ENCODE peak calls at places on chromosomes 7 and 10, in six cellular contexts. One of them, this sample, is unnamed. For H3K9me3 and H3K27me3, the result is how much of the 10 kb centered on the place peaks cover.

GRCh38 chr7:149248777-149249176 is 9.3 kb downstream of the ZNF212 start:
- DNase-seq in pancreas: no peak
- DNase-seq in transverse colon: no peak
- DNase-seq in fibroblast of lung: no peak
- DNase-seq in body of pancreas: no peak
- DNase-seq in CD4-positive, alpha-beta T cell: no peak
- DNase-seq in this sample: no peak

GRCh38 chr10:89332718-89333281 is 5.0 kb downstream of the IFIT3 start:
- DNase-seq in pancreas: no peak
- DNase-seq in transverse colon: no peak
- DNase-seq in fibroblast of lung: no peak
- DNase-seq in body of pancreas: no peak
- DNase-seq in CD4-positive, alpha-beta T cell: no peak
- DNase-seq in this sample: no peak

GRCh38 chr10:79816-80215 is 30.7 kb upstream of the TUBB8 start:
- DNase-seq in pancreas: no peak
- DNase-seq in transverse colon: no peak
- DNase-seq in fibroblast of lung: no peak
- DNase-seq in body of pancreas: no peak
- DNase-seq in CD4-positive, alpha-beta T cell: no peak
- DNase-seq in this sample: no peak

GRCh38 chr7:51647931-51648351 is 331.3 kb upstream of the COBL start:
- DNase-seq in pancreas: no peak
- DNase-seq in transverse colon: peak
- DNase-seq in fibroblast of lung: no peak
- DNase-seq in body of pancreas: peak
- DNase-seq in CD4-positive, alpha-beta T cell: no peak
- DNase-seq in this sample: no peak

GRCh38 chr10:17547026-17547425 is 70.1 kb downstream of the HACD1 start:
- DNase-seq in pancreas: no peak
- DNase-seq in transverse colon: no peak
- DNase-seq in fibroblast of lung: no peak
- DNase-seq in body of pancreas: no peak
- DNase-seq in CD4-positive, alpha-beta T cell: no peak
- DNase-seq in this sample: no peak

GRCh38 chr10:22600516-22600915 is 113.9 kb downstream of the PIP4K2A start:
- DNase-seq in pancreas: no peak
- DNase-seq in transverse colon: no peak
- DNase-seq in fibroblast of lung: no peak
- DNase-seq in body of pancreas: no peak
- DNase-seq in CD4-positive, alpha-beta T cell: no peak
- DNase-seq in this sample: no peak

GRCh38 chr10:29862926-29863614 is 196.3 kb downstream of the JCAD start:
- DNase-seq in pancreas: no peak
- DNase-seq in transverse colon: no peak
- DNase-seq in fibroblast of lung: peak
- DNase-seq in body of pancreas: no peak
- DNase-seq in CD4-positive, alpha-beta T cell: no peak
- DNase-seq in this sample: no peak

GRCh38 chr10:129973674-129974059 is 9.6 kb upstream of the EBF3 start:
- DNase-seq in pancreas: no peak
- DNase-seq in transverse colon: no peak
- DNase-seq in fibroblast of lung: no peak
- DNase-seq in body of pancreas: no peak
- DNase-seq in CD4-positive, alpha-beta T cell: no peak
- DNase-seq in this sample: no peak

GRCh38 chr10:68049289-68050078 is 25.6 kb downstream of the HERC4 start:
- DNase-seq in pancreas: no peak
- DNase-seq in transverse colon: no peak
- DNase-seq in fibroblast of lung: no peak
- DNase-seq in body of pancreas: no peak
- DNase-seq in CD4-positive, alpha-beta T cell: no peak
- DNase-seq in this sample: no peak

GRCh38 chr7:2247141-2247985 is 5.3 kb downstream of the NUDT1 start:
- DNase-seq in pancreas: peak
- DNase-seq in transverse colon: no peak
- DNase-seq in fibroblast of lung: no peak
- DNase-seq in body of pancreas: peak
- DNase-seq in CD4-positive, alpha-beta T cell: no peak
- DNase-seq in this sample: no peak

GRCh38 chr10:36388162-36388561 is 737.2 kb upstream of the ANKRD30A start:
- DNase-seq in pancreas: no peak
- DNase-seq in transverse colon: no peak
- DNase-seq in fibroblast of lung: no peak
- DNase-seq in body of pancreas: no peak
- DNase-seq in CD4-positive, alpha-beta T cell: no peak
- DNase-seq in this sample: no peak

GRCh38 chr7:51640851-51641250 is 324.2 kb upstream of the COBL start:
- DNase-seq in pancreas: no peak
- DNase-seq in transverse colon: no peak
- DNase-seq in fibroblast of lung: no peak
- DNase-seq in body of pancreas: no peak
- DNase-seq in CD4-positive, alpha-beta T cell: no peak
- DNase-seq in this sample: no peak

GRCh38 chr7:151858456-151858855 is 18.5 kb downstream of the PRKAG2 start:
- DNase-seq in pancreas: peak
- DNase-seq in transverse colon: no peak
- DNase-seq in fibroblast of lung: no peak
- DNase-seq in body of pancreas: no peak
- DNase-seq in CD4-positive, alpha-beta T cell: no peak
- DNase-seq in this sample: peak

GRCh38 chr7:5426226-5426475 is 2.5 kb upstream of the TNRC18 start:
- DNase-seq in pancreas: no peak
- DNase-seq in transverse colon: no peak
- DNase-seq in fibroblast of lung: peak
- DNase-seq in body of pancreas: no peak
- DNase-seq in CD4-positive, alpha-beta T cell: no peak
- DNase-seq in this sample: no peak

GRCh38 chr7:11343818-11344413 is 370.2 kb downstream of the PHF14 start:
- DNase-seq in pancreas: no peak
- DNase-seq in transverse colon: no peak
- DNase-seq in fibroblast of lung: peak
- DNase-seq in body of pancreas: no peak
- DNase-seq in CD4-positive, alpha-beta T cell: no peak
- DNase-seq in this sample: no peak

GRCh38 chr10:61776615-61777266 is 114.0 kb downstream of the CABCOCO1 start:
- DNase-seq in pancreas: no peak
- DNase-seq in transverse colon: no peak
- DNase-seq in fibroblast of lung: no peak
- DNase-seq in body of pancreas: no peak
- DNase-seq in CD4-positive, alpha-beta T cell: no peak
- DNase-seq in this sample: no peak

GRCh38 chr10:74011762-74012161 is 13.8 kb downstream of the VCL start:
- DNase-seq in pancreas: no peak
- DNase-seq in transverse colon: no peak
- DNase-seq in fibroblast of lung: peak
- DNase-seq in body of pancreas: peak
- DNase-seq in CD4-positive, alpha-beta T cell: no peak
- DNase-seq in this sample: no peak

GRCh38 chr10:30865141-30865926 is 166.3 kb downstream of the ZNF438 start:
- DNase-seq in pancreas: no peak
- DNase-seq in transverse colon: no peak
- DNase-seq in fibroblast of lung: peak
- DNase-seq in body of pancreas: no peak
- DNase-seq in CD4-positive, alpha-beta T cell: no peak
- DNase-seq in this sample: no peak

GRCh38 chr10:27997865-27998177 is 1.1 kb downstream of the ODAD2 start:
- DNase-seq in pancreas: no peak
- DNase-seq in transverse colon: no peak
- DNase-seq in fibroblast of lung: no peak
- DNase-seq in body of pancreas: no peak
- DNase-seq in CD4-positive, alpha-beta T cell: no peak
- DNase-seq in this sample: no peak

GRCh38 chr10:110335314-110336064 is 30.8 kb upstream of the SMNDC1 start:
- DNase-seq in pancreas: no peak
- DNase-seq in transverse colon: no peak
- DNase-seq in fibroblast of lung: no peak
- DNase-seq in body of pancreas: no peak
- DNase-seq in CD4-positive, alpha-beta T cell: no peak
- DNase-seq in this sample: no peak

GRCh38 chr7:1081931-1082401 is 5.9 kb upstream of the GPER1 start:
- DNase-seq in pancreas: peak
- DNase-seq in transverse colon: no peak
- DNase-seq in fibroblast of lung: peak
- DNase-seq in body of pancreas: no peak
- DNase-seq in CD4-positive, alpha-beta T cell: no peak
- DNase-seq in this sample: no peak

GRCh38 chr10:4939224-4940072 is 23.8 kb upstream of the AKR1C1 start:
- DNase-seq in pancreas: no peak
- DNase-seq in transverse colon: no peak
- DNase-seq in fibroblast of lung: no peak
- DNase-seq in body of pancreas: no peak
- DNase-seq in CD4-positive, alpha-beta T cell: no peak
- DNase-seq in this sample: no peak

GRCh38 chr10:110861476-110861875 is 10.3 kb upstream of the PDCD4 start:
- DNase-seq in pancreas: no peak
- DNase-seq in transverse colon: no peak
- DNase-seq in fibroblast of lung: no peak
- DNase-seq in body of pancreas: no peak
- DNase-seq in CD4-positive, alpha-beta T cell: no peak
- DNase-seq in this sample: no peak

GRCh38 chr10:6069101-6069931 is 7.1 kb upstream of the IL2RA start:
- DNase-seq in pancreas: no peak
- DNase-seq in transverse colon: no peak
- DNase-seq in fibroblast of lung: no peak
- DNase-seq in body of pancreas: no peak
- DNase-seq in CD4-positive, alpha-beta T cell: no peak
- DNase-seq in this sample: no peak

GRCh38 chr7:121139427-121139826 is 150.9 kb downstream of the CPED1 start:
- DNase-seq in pancreas: no peak
- DNase-seq in transverse colon: no peak
- DNase-seq in fibroblast of lung: peak
- DNase-seq in body of pancreas: no peak
- DNase-seq in CD4-positive, alpha-beta T cell: no peak
- DNase-seq in this sample: no peak

GRCh38 chr7:157945401-157945800 is 608.6 kb downstream of the DNAJB6 start:
- DNase-seq in pancreas: no peak
- DNase-seq in transverse colon: no peak
- DNase-seq in fibroblast of lung: no peak
- DNase-seq in body of pancreas: no peak
- DNase-seq in CD4-positive, alpha-beta T cell: no peak
- DNase-seq in this sample: no peak

GRCh38 chr7:157949711-157950110 is 612.9 kb downstream of the DNAJB6 start:
- DNase-seq in pancreas: no peak
- DNase-seq in transverse colon: no peak
- DNase-seq in fibroblast of lung: no peak
- DNase-seq in body of pancreas: no peak
- DNase-seq in CD4-positive, alpha-beta T cell: no peak
- DNase-seq in this sample: no peak

GRCh38 chr7:157944734-157945291 is 608.0 kb downstream of the DNAJB6 start:
- DNase-seq in pancreas: no peak
- DNase-seq in transverse colon: no peak
- DNase-seq in fibroblast of lung: no peak
- DNase-seq in body of pancreas: no peak
- DNase-seq in CD4-positive, alpha-beta T cell: no peak
- DNase-seq in this sample: peak

GRCh38 chr7:157946398-157947060 is 609.7 kb downstream of the DNAJB6 start:
- DNase-seq in pancreas: no peak
- DNase-seq in transverse colon: no peak
- DNase-seq in fibroblast of lung: no peak
- DNase-seq in body of pancreas: no peak
- DNase-seq in CD4-positive, alpha-beta T cell: no peak
- DNase-seq in this sample: no peak

GRCh38 chr7:157947504-157947903 is 610.7 kb downstream of the DNAJB6 start:
- DNase-seq in pancreas: no peak
- DNase-seq in transverse colon: no peak
- DNase-seq in fibroblast of lung: no peak
- DNase-seq in body of pancreas: no peak
- DNase-seq in CD4-positive, alpha-beta T cell: no peak
- DNase-seq in this sample: no peak
- H3K9me3 ChIP-seq in pancreas: under half
- H3K9me3 ChIP-seq in transverse colon: under half
- H3K9me3 ChIP-seq in fibroblast of lung: under half
- H3K9me3 ChIP-seq in body of pancreas: under half
- H3K9me3 ChIP-seq in CD4-positive, alpha-beta T cell: under half
- H3K9me3 ChIP-seq in this sample: under half

GRCh38 chr10:77016278-77016815 is 621.3 kb downstream of the KCNMA1 start:
- DNase-seq in pancreas: no peak
- DNase-seq in transverse colon: no peak
- DNase-seq in fibroblast of lung: no peak
- DNase-seq in body of pancreas: no peak
- DNase-seq in CD4-positive, alpha-beta T cell: no peak
- DNase-seq in this sample: no peak

GRCh38 chr10:77010430-77010829 is 627.2 kb downstream of the KCNMA1 start:
- DNase-seq in pancreas: no peak
- DNase-seq in transverse colon: no peak
- DNase-seq in fibroblast of lung: no peak
- DNase-seq in body of pancreas: no peak
- DNase-seq in CD4-positive, alpha-beta T cell: no peak
- DNase-seq in this sample: no peak

GRCh38 chr10:77011823-77012566 is 625.6 kb downstream of the KCNMA1 start:
- DNase-seq in pancreas: no peak
- DNase-seq in transverse colon: no peak
- DNase-seq in fibroblast of lung: no peak
- DNase-seq in body of pancreas: no peak
- DNase-seq in CD4-positive, alpha-beta T cell: no peak
- DNase-seq in this sample: no peak

GRCh38 chr10:77007836-77008235 is 629.8 kb downstream of the KCNMA1 start:
- DNase-seq in pancreas: no peak
- DNase-seq in transverse colon: no peak
- DNase-seq in fibroblast of lung: no peak
- DNase-seq in body of pancreas: no peak
- DNase-seq in CD4-positive, alpha-beta T cell: no peak
- DNase-seq in this sample: no peak

GRCh38 chr10:77012811-77013500 is 624.7 kb downstream of the KCNMA1 start:
- DNase-seq in pancreas: no peak
- DNase-seq in transverse colon: no peak
- DNase-seq in fibroblast of lung: no peak
- DNase-seq in body of pancreas: no peak
- DNase-seq in CD4-positive, alpha-beta T cell: no peak
- DNase-seq in this sample: no peak
- H3K27me3 ChIP-seq in pancreas: under half
- H3K27me3 ChIP-seq in transverse colon: under half
- H3K27me3 ChIP-seq in fibroblast of lung: under half
- H3K27me3 ChIP-seq in body of pancreas: under half
- H3K27me3 ChIP-seq in CD4-positive, alpha-beta T cell: under half
- H3K27me3 ChIP-seq in this sample: under half

DNA sequence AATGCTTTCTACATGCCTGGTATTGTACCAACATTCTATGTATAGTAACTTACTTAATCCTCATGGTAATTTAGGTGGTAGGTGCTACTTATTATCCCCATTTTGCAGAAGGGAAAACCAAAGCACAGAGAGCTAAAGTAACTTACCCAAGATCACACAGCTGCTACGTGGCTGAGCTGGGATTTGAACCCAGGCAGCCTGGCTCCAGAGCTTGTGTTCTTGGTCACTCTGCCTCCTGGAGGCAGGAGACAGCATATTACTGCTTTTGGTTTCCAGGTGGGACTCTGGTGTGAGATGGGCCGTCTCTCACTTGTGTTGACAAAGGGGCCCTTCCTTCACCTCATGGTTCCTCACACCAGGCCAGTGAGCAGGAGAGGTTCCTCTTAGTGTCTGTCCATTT is 79.8 kb upstream of the PPIF start:
- DNase-seq in pancreas: no peak
- DNase-seq in transverse colon: no peak
- DNase-seq in fibroblast of lung: peak
- DNase-seq in body of pancreas: no peak
- DNase-seq in CD4-positive, alpha-beta T cell: no peak
- DNase-seq in this sample: no peak
- TF ChIP-seq CTCF in pancreas: no peak
- TF ChIP-seq CTCF in transverse colon: no peak
- TF ChIP-seq CTCF in fibroblast of lung: no peak
- TF ChIP-seq CTCF in body of pancreas: no peak
- TF ChIP-seq CTCF in CD4-positive, alpha-beta T cell: no peak
- TF ChIP-seq CTCF in this sample: peak

GRCh38 chr7:4185136-4185535 is 497.0 kb upstream of the FOXK1 start:
- DNase-seq in pancreas: no peak
- DNase-seq in transverse colon: no peak
- DNase-seq in fibroblast of lung: no peak
- DNase-seq in body of pancreas: no peak
- DNase-seq in CD4-positive, alpha-beta T cell: no peak
- DNase-seq in this sample: no peak
- H3K9me3 ChIP-seq in pancreas: under half
- H3K9me3 ChIP-seq in transverse colon: under half
- H3K9me3 ChIP-seq in fibroblast of lung: under half
- H3K9me3 ChIP-seq in body of pancreas: under half
- H3K9me3 ChIP-seq in CD4-positive, alpha-beta T cell: under half
- H3K9me3 ChIP-seq in this sample: under half

This sample was measured in upper lobe of right lung.